ENCODE peak calls at places on chromosome 14, in five cellular contexts. S is mucosa of descending colon; B is mesendoderm; H is frontal cortex; Y is stimulated activated CD8-positive, alpha-beta memory T cell treated with anti-CD3 and anti-CD28 coated beads, Interleukin-12 subunit alpha, Interleukin-12 subunit beta, amount 100 ng/mL, for 4 hours. W is an unnamed sample.

GRCh38 chr14:98782062-98782461 is 489.9 kb downstream of the BCL11B start:
- DNase-seq in S (no peak), H (no peak), Y (no peak), B (no peak), W (no peak)

GRCh38 chr14:105250008-105250366 is 1.7 kb downstream of the BTBD6 start:
- DNase-seq in Y (no peak), H (no peak), B (no peak), S (no peak), W (no peak)

GRCh38 chr14:20630340-20631022 is 11.0 kb downstream of the OR6S1 start:
- DNase-seq in S (peak), Y (no peak), H (no peak), B (peak), W (peak)

GRCh38 chr14:104770851-104771272 is 17.9 kb downstream of the SIVA1 start:
- DNase-seq in Y (no peak), H (no peak), B (no peak), S (no peak), W (peak)

GRCh38 chr14:103879570-103880333 is 32.4 kb upstream of the PPP1R13B start:
- DNase-seq in S (peak), H (no peak), B (peak), Y (no peak), W (peak)

GRCh38 chr14:30974628-30975027 is 50.8 kb upstream of the AP4S1 start:
- DNase-seq in S (no peak), B (no peak), H (no peak), Y (no peak), W (peak)

GRCh38 chr14:53955671-53956426 is 776 bp downstream of the BMP4 start:
- DNase-seq in S (peak), B (peak), H (no peak), Y (no peak), W (no peak)

GRCh38 chr14:21072102-21072501 is 2.0 kb downstream of the ARHGEF40 start:
- DNase-seq in H (peak), Y (no peak), B (peak), S (peak), W (no peak)

GRCh38 chr14:93037354-93037753 is 78.4 kb downstream of the ITPK1 start:
- DNase-seq in H (no peak), S (peak), B (no peak), Y (no peak), W (no peak)

GRCh38 chr14:101017209-101017608 is 113.7 kb upstream of the RTL1 start:
- DNase-seq in H (no peak), S (no peak), Y (no peak), B (peak), W (no peak)

GRCh38 chr14:26261368-26262122 is 336.3 kb downstream of the NOVA1 start:
- DNase-seq in B (peak), Y (no peak), S (no peak), H (no peak), W (no peak)

GRCh38 chr14:71586131-71586893 is 345.9 kb upstream of the RGS6 start:
- DNase-seq in S (no peak), B (peak), Y (no peak), H (no peak), W (no peak)

GRCh38 chr14:97218713-97219355 is 421.7 kb downstream of the VRK1 start:
- DNase-seq in Y (peak), B (peak), H (peak), S (peak), W (no peak)

W was measured in PC-3.